ENCODE peak calls at places on chromosomes 2 and 18, in nine cellular contexts. J, E, X, V, U, G, C, O and A are unnamed samples.
A peak's percentile ranks its signal among the peaks of the same experiment; 100 is the strongest.

GRCh38 chr2:226077841-226078240 is 678.3 kb downstream of the NYAP2 start:
- DNase-seq in J (no peak), E (no peak), X (no peak), V (no peak), U (no peak), G (no peak), C (no peak), O (no peak), A (no peak)

GRCh38 chr18:54060343-54061005 is 164.0 kb downstream of the MBD2 start:
- DNase-seq in J (no peak), E (no peak), X (no peak), V (no peak), U (no peak), G (no peak), C (no peak), O (no peak), A (no peak)

GRCh38 chr18:37322497-37323035 is 243.0 kb downstream of the CELF4 start:
- DNase-seq in J (peak; percentile 7), E (peak; percentile 19), X (peak; percentile 82), V (peak; percentile 78), U (no peak), G (peak; percentile 42), C (no peak), O (no peak), A (peak; percentile 17)

GRCh38 chr18:48922801-48923730 is 27.7 kb downstream of the SMAD7 start:
- DNase-seq in J (peak; percentile 63), E (no peak), X (no peak), V (peak; percentile 77), U (peak; percentile 58), G (peak; percentile 58), C (peak; percentile 88), O (peak; percentile 77), A (peak; percentile 79)

GRCh38 chr2:1747065-1747941 is 3.0 kb upstream of the PXDN start:
- DNase-seq in J (no peak), E (no peak), X (no peak), V (no peak), U (no peak), G (no peak), C (no peak), O (no peak), A (no peak)

GRCh38 chr2:42810971-42811865 is 18.8 kb upstream of the HAAO start:
- DNase-seq in J (peak; percentile 60), E (no peak), X (peak; percentile 75), V (peak; percentile 18), U (peak; percentile 77), G (no peak), C (peak; percentile 86), O (peak; percentile 84), A (peak; percentile 45)

GRCh38 chr2:28434600-28434989 is 41.9 kb downstream of the FOSL2 start:
- DNase-seq in J (no peak), E (no peak), X (no peak), V (no peak), U (no peak), G (no peak), C (no peak), O (no peak), A (no peak)

GRCh38 chr2:180707867-180708205 is 272.6 kb upstream of the UBE2E3 start:
- DNase-seq in J (no peak), E (peak; percentile 71), X (no peak), V (no peak), U (no peak), G (no peak), C (no peak), O (no peak), A (peak; percentile 14)

GRCh38 chr2:102615620-102616436 is 3.5 kb upstream of the SLC9A2 start:
- DNase-seq in J (peak; percentile 24), E (peak; percentile 75), X (peak; percentile 69), V (peak; percentile 74), U (no peak), G (peak; percentile 74), C (no peak), O (no peak), A (peak; percentile 65)

DNA sequence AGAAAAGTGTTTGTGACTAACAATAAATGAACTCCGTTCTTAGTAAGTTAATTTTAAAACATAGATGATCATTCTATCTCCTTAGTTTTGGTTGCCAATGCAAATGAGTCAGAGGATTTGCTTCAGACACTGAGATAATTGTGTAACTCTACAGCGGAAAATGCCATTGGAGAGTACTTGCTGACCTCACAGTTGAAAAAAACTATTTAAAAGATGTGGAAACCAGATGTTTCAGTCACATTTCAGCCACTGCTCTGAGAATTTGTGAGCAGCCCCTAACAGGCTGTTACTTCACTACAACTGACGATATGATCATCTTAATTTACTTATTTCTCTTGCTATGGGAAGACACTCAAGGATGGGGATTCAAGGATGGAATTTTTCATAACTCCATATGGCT is at the start of gene TNFAIP6:
- DNase-seq in J (peak; percentile 42), E (peak; percentile 41), X (peak; percentile 47), V (no peak), U (no peak), G (no peak), C (no peak), O (no peak), A (no peak)
- TF ChIP-seq EP300 in J (peak; percentile 93), E (no peak), X (no peak), V (no peak), U (no peak), G (no peak), C (no peak), O (no peak), A (no peak)

DNA sequence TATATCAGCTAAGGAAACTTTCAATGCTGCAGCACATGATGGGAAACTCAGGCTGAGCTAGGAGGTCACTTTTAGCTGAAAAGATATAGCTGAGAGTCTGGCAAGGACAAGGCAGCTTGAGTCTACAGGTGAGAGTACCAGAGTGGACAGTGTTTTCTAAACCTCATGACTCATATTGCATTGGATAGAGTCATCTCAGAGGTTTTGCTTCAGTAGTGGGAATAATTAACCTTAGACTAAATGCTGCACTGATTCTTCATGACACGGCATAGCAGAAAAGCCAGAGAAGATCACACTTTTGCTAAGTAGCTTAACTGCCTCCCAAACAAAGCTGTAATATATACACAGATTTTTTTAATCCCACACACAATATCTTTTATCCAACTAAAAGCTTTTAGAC is 865.0 kb upstream of the CDH2 start:
- DNase-seq in J (no peak), E (no peak), X (no peak), V (no peak), U (no peak), G (no peak), C (no peak), O (no peak), A (no peak)
- TF ChIP-seq EP300 in J (no peak), E (no peak), X (no peak), V (no peak), U (no peak), G (no peak), C (no peak), O (no peak), A (no peak)

GRCh38 chr2:218272531-218273212 is 2.4 kb downstream of the PNKD start:
- DNase-seq in J (peak; percentile 92), E (peak; percentile 91), X (peak; percentile 79), V (peak; percentile 57), U (peak; percentile 83), G (peak; percentile 90), C (peak; percentile 97), O (peak; percentile 95), A (peak; percentile 95)

GRCh38 chr2:218271865-218272530 is 1.7 kb downstream of the PNKD start:
- DNase-seq in J (no peak), E (no peak), X (no peak), V (no peak), U (no peak), G (no peak), C (no peak), O (no peak), A (no peak)

GRCh38 chr2:218271487-218271797 is 1.1 kb downstream of the PNKD start:
- DNase-seq in J (no peak), E (no peak), X (no peak), V (no peak), U (no peak), G (no peak), C (no peak), O (no peak), A (peak; percentile 62)

GRCh38 chr2:218269900-218270720 is at the start of the genes AAMP and PNKD:
- DNase-seq in J (peak; percentile 100), E (peak; percentile 99), X (peak; percentile 99), V (peak; percentile 94), U (peak; percentile 100), G (peak; percentile 100), C (peak; percentile 100), O (peak; percentile 100), A (peak; percentile 100)

GRCh38 chr2:218270721-218271486 is 585 bp downstream of the PNKD start:
- DNase-seq in J (no peak), E (no peak), X (no peak), V (no peak), U (no peak), G (no peak), C (no peak), O (no peak), A (peak; percentile 43)
- TF ChIP-seq EP300 in J (no peak), E (no peak), X (no peak), V (no peak), U (no peak), G (no peak), C (no peak), O (no peak), A (no peak)

GRCh38 chr2:240646061-240646899 is 21.0 kb downstream of the GPR35 start:
- DNase-seq in J (no peak), E (no peak), X (no peak), V (no peak), U (no peak), G (peak; percentile 25), C (peak; percentile 48), O (no peak), A (no peak)

GRCh38 chr2:240644171-240644651 is 18.9 kb downstream of the GPR35 start:
- DNase-seq in J (no peak), E (no peak), X (peak; percentile 32), V (no peak), U (no peak), G (peak; percentile 11), C (peak; percentile 54), O (no peak), A (no peak)

GRCh38 chr2:240646900-240647502 is 21.7 kb downstream of the GPR35 start:
- DNase-seq in J (no peak), E (no peak), X (peak; percentile 20), V (no peak), U (no peak), G (no peak), C (peak; percentile 55), O (no peak), A (no peak)

GRCh38 chr2:240644859-240645301 is 19.6 kb downstream of the GPR35 start:
- DNase-seq in J (no peak), E (no peak), X (peak; percentile 34), V (no peak), U (no peak), G (peak; percentile 14), C (no peak), O (no peak), A (no peak)

DNA sequence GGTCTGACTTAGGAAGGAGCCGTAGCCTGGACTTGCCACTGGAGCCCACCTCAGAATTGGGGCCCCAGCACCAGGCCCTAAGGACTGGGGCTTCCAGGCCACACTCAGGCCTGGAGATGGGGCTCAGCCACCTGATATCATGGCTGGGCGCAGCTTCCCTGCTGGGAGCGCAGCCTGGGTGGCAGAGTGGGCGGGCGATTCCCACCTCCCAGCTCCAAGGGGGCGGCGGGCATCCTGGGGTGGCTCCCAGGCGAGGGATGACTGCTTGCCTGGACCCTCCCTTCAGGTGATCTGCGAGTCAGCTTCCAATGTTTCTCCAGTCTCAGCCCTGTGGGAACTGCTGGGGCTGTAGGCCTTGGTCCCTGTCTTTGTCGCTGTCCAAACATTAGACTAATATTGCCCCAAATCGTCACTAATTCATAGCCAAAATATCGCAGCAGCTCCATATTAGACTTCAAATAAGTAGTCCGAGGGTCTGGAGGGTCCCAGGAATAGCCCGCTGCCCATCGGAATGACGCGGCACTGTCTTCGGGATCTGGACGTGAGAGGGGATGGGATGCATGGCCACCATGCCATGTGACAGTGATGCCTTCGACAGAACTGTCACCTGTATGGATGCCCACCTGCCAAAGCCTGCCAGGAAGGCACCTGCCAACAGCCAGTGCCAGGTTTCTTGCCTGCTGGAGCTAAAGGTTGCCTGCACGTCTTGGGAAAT is 20.2 kb downstream of the GPR35 start:
- DNase-seq in J (no peak), E (no peak), X (peak; percentile 22), V (no peak), U (no peak), G (no peak), C (peak; percentile 47), O (no peak), A (no peak)
- TF ChIP-seq EP300 in J (no peak), E (no peak), X (no peak), V (no peak), U (no peak), G (no peak), C (no peak), O (no peak), A (no peak)